ENCODE peak calls at places on chromosomes 12 and 14, in four cellular contexts. J is Right ventricle myocardium inferior; N is DMS53; H is CD8-positive, alpha-beta T cell. O is an unnamed sample.

GRCh38 chr12:127599441-127599840 is 667.5 kb upstream of the TMEM132C start:
- DNase-seq in J (no peak), N (no peak), H (no peak), O (no peak)

GRCh38 chr14:72845675-72846074 is 48.2 kb downstream of the DPF3 start:
- DNase-seq in J (no peak), N (no peak), H (no peak), O (no peak)

GRCh38 chr14:65230287-65230728 is 128.0 kb upstream of the MAX start:
- DNase-seq in J (no peak), N (peak), H (no peak), O (no peak)

GRCh38 chr14:73143003-73143402 is 6.7 kb downstream of the PSEN1 start:
- DNase-seq in J (no peak), N (no peak), H (no peak), O (no peak)

GRCh38 chr14:54105898-54106297 is 149.3 kb upstream of the BMP4 start:
- DNase-seq in J (no peak), N (peak), H (no peak), O (no peak)

GRCh38 chr14:96204151-96205058 is at the start of gene BDKRB2:
- DNase-seq in J (no peak), N (peak), H (no peak), O (peak)

GRCh38 chr12:5102261-5102789 is 58.6 kb downstream of the KCNA5 start:
- DNase-seq in J (no peak), N (no peak), H (no peak), O (no peak)

GRCh38 chr14:31261859-31262739 is 54.5 kb upstream of the HECTD1 start:
- DNase-seq in J (no peak), N (peak), H (no peak), O (no peak)

GRCh38 chr12:91040356-91040755 is 17.5 kb downstream of the KERA start:
- DNase-seq in J (no peak), N (no peak), H (no peak), O (no peak)

GRCh38 chr12:3152892-3153291 is 75.7 kb downstream of the TSPAN9 start:
- DNase-seq in J (no peak), N (no peak), H (peak), O (no peak)

GRCh38 chr12:75658826-75659823 is 147.7 kb upstream of the KRR1 start:
- DNase-seq in J (no peak), N (peak), H (no peak), O (no peak)

GRCh38 chr12:115129727-115130126 is 445.8 kb upstream of the TBX3 start:
- DNase-seq in J (no peak), N (no peak), H (no peak), O (no peak)

GRCh38 chr12:46516933-46517578 is 144.5 kb upstream of the SLC38A2 start:
- DNase-seq in J (no peak), N (no peak), H (no peak), O (no peak)

GRCh38 chr12:4402996-4403395 is 23.5 kb upstream of the FGF23 start:
- DNase-seq in J (no peak), N (no peak), H (no peak), O (no peak)

GRCh38 chr14:35161231-35161630 is 38.9 kb downstream of the PRORP start:
- DNase-seq in J (no peak), N (no peak), H (no peak), O (no peak)

GRCh38 chr12:100675432-100675831 is 101.9 kb downstream of the GAS2L3 start:
- DNase-seq in J (no peak), N (peak), H (no peak), O (peak)

GRCh38 chr14:67620217-67620789 is 583 bp downstream of the ARG2 start:
- DNase-seq in J (no peak), N (peak), H (no peak), O (no peak)

GRCh38 chr12:66550626-66551025 is 128.2 kb downstream of the GRIP1 start:
- DNase-seq in J (no peak), N (no peak), H (no peak), O (no peak)

GRCh38 chr14:93712838-93713724 is 75.2 kb downstream of the PRIMA1 start:
- DNase-seq in J (no peak), N (no peak), H (no peak), O (no peak)

GRCh38 chr14:36655963-36656768 is 5.5 kb upstream of the PAX9 start:
- DNase-seq in J (no peak), N (peak), H (no peak), O (no peak)

GRCh38 chr12:32477714-32478113 is 78.4 kb downstream of the FGD4 start:
- DNase-seq in J (no peak), N (no peak), H (no peak), O (no peak)

GRCh38 chr14:34711169-34711568 is 3.2 kb downstream of the CFL2 start:
- DNase-seq in J (no peak), N (peak), H (no peak), O (no peak)

GRCh38 chr12:124694846-124695497 is 127.6 kb upstream of the NCOR2 start:
- DNase-seq in J (peak), N (peak), H (no peak), O (peak)

GRCh38 chr12:109347579-109347978 is at the start of gene MYO1H:
- DNase-seq in J (no peak), N (no peak), H (no peak), O (no peak)

GRCh38 chr12:26269554-26270284 is 74.3 kb downstream of the SSPN start:
- DNase-seq in J (no peak), N (no peak), H (no peak), O (no peak)

GRCh38 chr12:102429755-102430154 is 50.6 kb downstream of the IGF1 start:
- DNase-seq in J (no peak), N (no peak), H (no peak), O (peak)

GRCh38 chr14:91300283-91300841 is 55.9 kb upstream of the GPR68 start:
- DNase-seq in J (no peak), N (no peak), H (no peak), O (no peak)

GRCh38 chr14:51575225-51576111 is 76.2 kb upstream of the FRMD6 start:
- DNase-seq in J (no peak), N (no peak), H (no peak), O (no peak)

GRCh38 chr12:92503029-92503931 is 199.5 kb upstream of the PLEKHG7 start:
- DNase-seq in J (no peak), N (peak), H (no peak), O (no peak)

GRCh38 chr14:60565211-60565610 is 56.3 kb downstream of the SIX6 start:
- DNase-seq in J (no peak), N (no peak), H (no peak), O (no peak)

GRCh38 chr12:25083211-25083610 is 111.7 kb downstream of the DNAI7 start:
- DNase-seq in J (no peak), N (no peak), H (no peak), O (no peak)